ENCODE peak calls at places on chromosomes 5 and 9, in four cellular contexts. Z, X, C and L are unnamed samples.

GRCh38 chr5:50727149-50727496 is 60.7 kb downstream of the PARP8 start:
- DNase-seq in Z (no peak), C (no peak), X (peak; percentile 72), L (no peak)

GRCh38 chr9:130681769-130682489 is 11.7 kb upstream of the EXOSC2 start:
- DNase-seq in X (no peak), C (peak; percentile 31), Z (no peak), L (no peak)

GRCh38 chr9:95206143-95206542 is 111.4 kb downstream of the FANCC start:
- DNase-seq in X (no peak), Z (peak; percentile 61), C (peak; percentile 72), L (no peak)

GRCh38 chr9:124457079-124457886 is 7.0 kb downstream of the ADGRD2 start:
- DNase-seq in C (no peak), X (no peak), Z (no peak), L (no peak)

GRCh38 chr5:112350626-112351025 is 68.5 kb downstream of the EPB41L4A start:
- DNase-seq in Z (no peak), C (no peak), X (no peak), L (no peak)

GRCh38 chr9:95379630-95380029 is 62.1 kb upstream of the FANCC start:
- DNase-seq in C (no peak), X (no peak), Z (no peak), L (no peak)

GRCh38 chr5:4511996-4512656 is 628.0 kb upstream of the ADAMTS16 start:
- DNase-seq in X (no peak), Z (no peak), C (no peak), L (peak; percentile 64)

GRCh38 chr9:134058716-134059115 is 9.1 kb downstream of the BRD3 start:
- DNase-seq in C (no peak), X (no peak), Z (peak; percentile 56), L (no peak)

GRCh38 chr5:154648706-154649105 is 106.5 kb upstream of the LARP1 start:
- DNase-seq in Z (peak; percentile 22), X (no peak), C (no peak), L (no peak)

GRCh38 chr5:59835782-59836181 is 57.7 kb downstream of the PDE4D start:
- DNase-seq in X (no peak), Z (no peak), C (no peak), L (no peak)

GRCh38 chr5:177447611-177448243 is 1.1 kb downstream of the PRR7 start:
- DNase-seq in C (peak; percentile 92), X (peak; percentile 92), Z (peak; percentile 87), L (peak; percentile 52)

GRCh38 chr9:123065191-123065590 is 31.7 kb downstream of the GPR21 start:
- DNase-seq in Z (peak; percentile 77), C (peak; percentile 20), X (no peak), L (no peak)